ENCODE peak calls at places on chromosome 14, in seven cellular contexts. One of them, this sample, is unnamed.

GRCh38 chr14:66483322-66483721 is 2.8 kb upstream of the CCDC196 start:
- DNase-seq in tibial artery: no peak
- DNase-seq in GM12865: no peak
- DNase-seq in neural progenitor cell: no peak
- DNase-seq in ovary: no peak
- DNase-seq in transverse colon: no peak
- DNase-seq in mammary epithelial cell: peak
- DNase-seq in this sample: no peak

GRCh38 chr14:71497645-71498086 is 434.6 kb upstream of the RGS6 start:
- DNase-seq in tibial artery: no peak
- DNase-seq in GM12865: peak
- DNase-seq in neural progenitor cell: no peak
- DNase-seq in ovary: no peak
- DNase-seq in transverse colon: no peak
- DNase-seq in mammary epithelial cell: peak
- DNase-seq in this sample: no peak

GRCh38 chr14:105420141-105420975 is 731 bp downstream of the MTA1 start:
- DNase-seq in tibial artery: no peak
- DNase-seq in GM12865: no peak
- DNase-seq in neural progenitor cell: no peak
- DNase-seq in ovary: no peak
- DNase-seq in transverse colon: no peak
- DNase-seq in mammary epithelial cell: no peak
- DNase-seq in this sample: no peak

GRCh38 chr14:21197418-21198205 is 41.7 kb upstream of the OR5AU1 start:
- DNase-seq in tibial artery: no peak
- DNase-seq in GM12865: no peak
- DNase-seq in neural progenitor cell: no peak
- DNase-seq in ovary: no peak
- DNase-seq in transverse colon: no peak
- DNase-seq in mammary epithelial cell: no peak
- DNase-seq in this sample: no peak

GRCh38 chr14:93538411-93538810 is 107.7 kb downstream of the UNC79 start:
- DNase-seq in tibial artery: no peak
- DNase-seq in GM12865: peak
- DNase-seq in neural progenitor cell: peak
- DNase-seq in ovary: no peak
- DNase-seq in transverse colon: no peak
- DNase-seq in mammary epithelial cell: peak
- DNase-seq in this sample: no peak

GRCh38 chr14:58395815-58396626 is at the start of gene TOMM20L:
- DNase-seq in tibial artery: peak
- DNase-seq in GM12865: peak
- DNase-seq in neural progenitor cell: peak
- DNase-seq in ovary: peak
- DNase-seq in transverse colon: peak
- DNase-seq in mammary epithelial cell: peak
- DNase-seq in this sample: peak

GRCh38 chr14:105317546-105317945 is 3.0 kb downstream of the PACS2 start:
- DNase-seq in tibial artery: peak
- DNase-seq in GM12865: no peak
- DNase-seq in neural progenitor cell: no peak
- DNase-seq in ovary: no peak
- DNase-seq in transverse colon: no peak
- DNase-seq in mammary epithelial cell: no peak
- DNase-seq in this sample: no peak

GRCh38 chr14:56738020-56738419 is 72.3 kb downstream of the OTX2 start:
- DNase-seq in tibial artery: no peak
- DNase-seq in GM12865: no peak
- DNase-seq in neural progenitor cell: no peak
- DNase-seq in ovary: no peak
- DNase-seq in transverse colon: no peak
- DNase-seq in mammary epithelial cell: no peak
- DNase-seq in this sample: no peak

GRCh38 chr14:97442363-97442762 is 645.2 kb downstream of the VRK1 start:
- DNase-seq in tibial artery: no peak
- DNase-seq in GM12865: peak
- DNase-seq in neural progenitor cell: no peak
- DNase-seq in ovary: no peak
- DNase-seq in transverse colon: no peak
- DNase-seq in mammary epithelial cell: no peak
- DNase-seq in this sample: no peak

GRCh38 chr14:83779266-83779665 is 1750.7 kb upstream of the FLRT2 start:
- DNase-seq in tibial artery: no peak
- DNase-seq in GM12865: no peak
- DNase-seq in neural progenitor cell: no peak
- DNase-seq in ovary: no peak
- DNase-seq in transverse colon: no peak
- DNase-seq in mammary epithelial cell: no peak
- DNase-seq in this sample: no peak

GRCh38 chr14:96688629-96689028 is 108.6 kb upstream of the VRK1 start:
- DNase-seq in tibial artery: no peak
- DNase-seq in GM12865: no peak
- DNase-seq in neural progenitor cell: no peak
- DNase-seq in ovary: no peak
- DNase-seq in transverse colon: no peak
- DNase-seq in mammary epithelial cell: no peak
- DNase-seq in this sample: no peak

GRCh38 chr14:80946797-80947196 is 5.3 kb upstream of the CEP128 start:
- DNase-seq in tibial artery: no peak
- DNase-seq in GM12865: no peak
- DNase-seq in neural progenitor cell: no peak
- DNase-seq in ovary: no peak
- DNase-seq in transverse colon: no peak
- DNase-seq in mammary epithelial cell: no peak
- DNase-seq in this sample: no peak

GRCh38 chr14:77208979-77209318 is 27.4 kb downstream of the TMEM63C start:
- DNase-seq in tibial artery: no peak
- DNase-seq in GM12865: no peak
- DNase-seq in neural progenitor cell: no peak
- DNase-seq in ovary: no peak
- DNase-seq in transverse colon: no peak
- DNase-seq in mammary epithelial cell: no peak
- DNase-seq in this sample: no peak

GRCh38 chr14:71322660-71323250 is 415.5 kb downstream of the PCNX1 start:
- DNase-seq in tibial artery: no peak
- DNase-seq in GM12865: peak
- DNase-seq in neural progenitor cell: peak
- DNase-seq in ovary: no peak
- DNase-seq in transverse colon: no peak
- DNase-seq in mammary epithelial cell: peak
- DNase-seq in this sample: peak

GRCh38 chr14:68364823-68365222 is 428.0 kb downstream of the ZFP36L1 start:
- DNase-seq in tibial artery: no peak
- DNase-seq in GM12865: no peak
- DNase-seq in neural progenitor cell: no peak
- DNase-seq in ovary: no peak
- DNase-seq in transverse colon: no peak
- DNase-seq in mammary epithelial cell: no peak
- DNase-seq in this sample: no peak

GRCh38 chr14:91264151-91265150 is 19.9 kb upstream of the GPR68 start:
- DNase-seq in tibial artery: no peak
- DNase-seq in GM12865: no peak
- DNase-seq in neural progenitor cell: peak
- DNase-seq in ovary: no peak
- DNase-seq in transverse colon: peak
- DNase-seq in mammary epithelial cell: no peak
- DNase-seq in this sample: no peak

GRCh38 chr14:81868172-81868571 is 334.5 kb upstream of the SEL1L start:
- DNase-seq in tibial artery: no peak
- DNase-seq in GM12865: no peak
- DNase-seq in neural progenitor cell: no peak
- DNase-seq in ovary: no peak
- DNase-seq in transverse colon: no peak
- DNase-seq in mammary epithelial cell: no peak
- DNase-seq in this sample: no peak

GRCh38 chr14:70036665-70037064 is 152.1 kb downstream of the SLC8A3 start:
- DNase-seq in tibial artery: no peak
- DNase-seq in GM12865: no peak
- DNase-seq in neural progenitor cell: peak
- DNase-seq in ovary: no peak
- DNase-seq in transverse colon: no peak
- DNase-seq in mammary epithelial cell: peak
- DNase-seq in this sample: no peak

GRCh38 chr14:75471059-75471458 is 43.2 kb downstream of the JDP2 start:
- DNase-seq in tibial artery: no peak
- DNase-seq in GM12865: no peak
- DNase-seq in neural progenitor cell: no peak
- DNase-seq in ovary: no peak
- DNase-seq in transverse colon: no peak
- DNase-seq in mammary epithelial cell: no peak
- DNase-seq in this sample: no peak

GRCh38 chr14:73286598-73286997 is 49.3 kb downstream of the PAPLN start:
- DNase-seq in tibial artery: no peak
- DNase-seq in GM12865: no peak
- DNase-seq in neural progenitor cell: no peak
- DNase-seq in ovary: no peak
- DNase-seq in transverse colon: no peak
- DNase-seq in mammary epithelial cell: no peak
- DNase-seq in this sample: no peak

GRCh38 chr14:73287071-73287470 is 49.8 kb downstream of the PAPLN start:
- DNase-seq in tibial artery: no peak
- DNase-seq in GM12865: no peak
- DNase-seq in neural progenitor cell: peak
- DNase-seq in ovary: no peak
- DNase-seq in transverse colon: no peak
- DNase-seq in mammary epithelial cell: no peak
- DNase-seq in this sample: no peak

GRCh38 chr14:73285979-73286378 is 48.7 kb downstream of the PAPLN start:
- DNase-seq in tibial artery: no peak
- DNase-seq in GM12865: no peak
- DNase-seq in neural progenitor cell: no peak
- DNase-seq in ovary: no peak
- DNase-seq in transverse colon: no peak
- DNase-seq in mammary epithelial cell: no peak
- DNase-seq in this sample: no peak

GRCh38 chr14:73280903-73281302 is 43.6 kb downstream of the PAPLN start:
- DNase-seq in tibial artery: no peak
- DNase-seq in GM12865: no peak
- DNase-seq in neural progenitor cell: no peak
- DNase-seq in ovary: no peak
- DNase-seq in transverse colon: no peak
- DNase-seq in mammary epithelial cell: no peak
- DNase-seq in this sample: no peak

GRCh38 chr14:73283592-73284379 is 46.5 kb downstream of the PAPLN start:
- DNase-seq in tibial artery: no peak
- DNase-seq in GM12865: no peak
- DNase-seq in neural progenitor cell: peak
- DNase-seq in ovary: no peak
- DNase-seq in transverse colon: no peak
- DNase-seq in mammary epithelial cell: no peak
- DNase-seq in this sample: no peak
- TF ChIP-seq CTCF in tibial artery: no peak
- TF ChIP-seq CTCF in GM12865: no peak
- TF ChIP-seq CTCF in neural progenitor cell: peak
- TF ChIP-seq CTCF in ovary: no peak
- TF ChIP-seq CTCF in transverse colon: no peak
- TF ChIP-seq CTCF in mammary epithelial cell: peak
- TF ChIP-seq CTCF in this sample: peak

GRCh38 chr14:63051301-63051700 is 6.0 kb upstream of the KCNH5 start:
- DNase-seq in tibial artery: no peak
- DNase-seq in GM12865: no peak
- DNase-seq in neural progenitor cell: no peak
- DNase-seq in ovary: no peak
- DNase-seq in transverse colon: no peak
- DNase-seq in mammary epithelial cell: peak
- DNase-seq in this sample: no peak

GRCh38 chr14:63050694-63051093 is 5.4 kb upstream of the KCNH5 start:
- DNase-seq in tibial artery: no peak
- DNase-seq in GM12865: no peak
- DNase-seq in neural progenitor cell: no peak
- DNase-seq in ovary: no peak
- DNase-seq in transverse colon: no peak
- DNase-seq in mammary epithelial cell: no peak
- DNase-seq in this sample: no peak

GRCh38 chr14:63045234-63045611 is at the start of gene KCNH5:
- DNase-seq in tibial artery: no peak
- DNase-seq in GM12865: no peak
- DNase-seq in neural progenitor cell: peak
- DNase-seq in ovary: no peak
- DNase-seq in transverse colon: no peak
- DNase-seq in mammary epithelial cell: peak
- DNase-seq in this sample: no peak

GRCh38 chr14:63046339-63047268 is 1.3 kb upstream of the KCNH5 start:
- DNase-seq in tibial artery: no peak
- DNase-seq in GM12865: no peak
- DNase-seq in neural progenitor cell: peak
- DNase-seq in ovary: no peak
- DNase-seq in transverse colon: no peak
- DNase-seq in mammary epithelial cell: peak
- DNase-seq in this sample: no peak

GRCh38 chr14:63045612-63046320 is 508 bp upstream of the KCNH5 start:
- DNase-seq in tibial artery: no peak
- DNase-seq in GM12865: no peak
- DNase-seq in neural progenitor cell: peak
- DNase-seq in ovary: no peak
- DNase-seq in transverse colon: no peak
- DNase-seq in mammary epithelial cell: peak
- DNase-seq in this sample: no peak
- H3K4me3 ChIP-seq in tibial artery: peak
- H3K4me3 ChIP-seq in GM12865: no peak
- H3K4me3 ChIP-seq in neural progenitor cell: peak
- H3K4me3 ChIP-seq in ovary: no peak
- H3K4me3 ChIP-seq in transverse colon: no peak
- H3K4me3 ChIP-seq in mammary epithelial cell: peak
- H3K4me3 ChIP-seq in this sample: no peak

GRCh38 chr14:79502101-79502750 is 709.1 kb downstream of the DIO2 start:
- DNase-seq in tibial artery: no peak
- DNase-seq in GM12865: no peak
- DNase-seq in neural progenitor cell: no peak
- DNase-seq in ovary: no peak
- DNase-seq in transverse colon: no peak
- DNase-seq in mammary epithelial cell: no peak
- DNase-seq in this sample: no peak
- TF ChIP-seq CTCF in tibial artery: no peak
- TF ChIP-seq CTCF in GM12865: no peak
- TF ChIP-seq CTCF in neural progenitor cell: no peak
- TF ChIP-seq CTCF in ovary: no peak
- TF ChIP-seq CTCF in transverse colon: no peak
- TF ChIP-seq CTCF in mammary epithelial cell: no peak
- TF ChIP-seq CTCF in this sample: no peak

DNA sequence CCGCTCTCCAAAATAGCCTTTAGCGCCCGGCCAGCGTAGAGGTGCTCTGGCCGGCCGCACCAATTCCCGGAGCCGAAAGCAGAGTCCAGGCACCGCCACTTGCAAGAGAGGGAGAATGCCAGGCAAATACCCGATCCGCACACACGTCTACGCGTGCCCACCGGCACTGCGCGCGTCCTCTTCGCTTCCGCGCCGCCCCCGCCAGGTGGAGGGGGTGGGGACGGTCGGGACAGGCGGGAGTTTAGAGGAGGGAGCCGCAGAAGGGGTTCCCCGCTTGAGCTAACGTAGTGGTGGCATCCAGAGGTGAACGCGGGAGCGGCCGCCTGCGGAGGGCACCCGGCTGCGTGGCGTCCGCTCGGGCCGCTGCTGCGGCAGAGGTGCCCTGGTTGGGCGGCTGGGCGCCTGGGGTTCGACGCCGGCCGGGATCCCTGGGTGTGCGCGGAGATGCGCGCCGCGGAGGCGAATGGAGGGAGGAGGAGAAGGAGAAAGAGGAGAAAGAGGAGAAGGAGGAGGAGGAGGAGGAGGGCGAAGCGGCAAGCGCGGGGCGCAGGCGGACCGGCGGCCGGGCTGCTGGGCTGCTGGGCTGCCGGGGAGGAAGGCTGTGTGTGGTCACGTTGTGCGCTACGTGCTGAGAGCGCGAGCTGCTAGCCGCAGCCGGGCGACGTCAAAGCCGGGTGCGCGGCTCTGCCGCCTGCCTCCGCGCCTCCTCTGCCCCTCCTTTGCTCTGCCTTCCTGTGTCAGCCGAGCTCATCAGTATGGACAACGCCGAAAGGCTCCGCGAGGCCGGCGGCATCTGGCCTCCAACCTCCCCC is at the start of gene MDGA2:
- DNase-seq in tibial artery: no peak
- DNase-seq in GM12865: no peak
- DNase-seq in neural progenitor cell: peak
- DNase-seq in ovary: no peak
- DNase-seq in transverse colon: no peak
- DNase-seq in mammary epithelial cell: peak
- DNase-seq in this sample: no peak
- H3K4me3 ChIP-seq in tibial artery: peak
- H3K4me3 ChIP-seq in GM12865: no peak
- H3K4me3 ChIP-seq in neural progenitor cell: peak
- H3K4me3 ChIP-seq in ovary: no peak
- H3K4me3 ChIP-seq in transverse colon: no peak
- H3K4me3 ChIP-seq in mammary epithelial cell: no peak
- H3K4me3 ChIP-seq in this sample: no peak